ENCODE peak calls at places on chromosomes 16 and 17, in nine cellular contexts. One of them, this sample, is unnamed. For H3K4me1, the result is how much of the 10 kb centered on the place peaks cover.

GRCh38 chr17:28982191-28982793 is 23.5 kb downstream of the SEZ6 start:
- DNase-seq in stomach: no peak
- DNase-seq in adrenal gland: peak
- DNase-seq in transverse colon: peak
- DNase-seq in right lobe of liver: no peak
- DNase-seq in tibial nerve: peak
- DNase-seq in A549: no peak
- DNase-seq in heart left ventricle: no peak
- DNase-seq in sigmoid colon: no peak
- DNase-seq in this sample: peak

GRCh38 chr17:36880506-36880905 is 56.8 kb upstream of the LHX1 start:
- DNase-seq in adrenal gland: no peak
- DNase-seq in tibial nerve: no peak
- DNase-seq in right lobe of liver: no peak
- DNase-seq in stomach: no peak
- DNase-seq in A549: no peak
- DNase-seq in heart left ventricle: no peak
- DNase-seq in sigmoid colon: no peak
- DNase-seq in transverse colon: no peak
- DNase-seq in this sample: no peak

GRCh38 chr17:72446525-72447250 is 325.9 kb downstream of the SOX9 start:
- DNase-seq in sigmoid colon: no peak
- DNase-seq in transverse colon: peak
- DNase-seq in A549: peak
- DNase-seq in heart left ventricle: no peak
- DNase-seq in right lobe of liver: no peak
- DNase-seq in tibial nerve: no peak
- DNase-seq in stomach: no peak
- DNase-seq in adrenal gland: no peak
- DNase-seq in this sample: no peak

GRCh38 chr17:72890711-72891110 is 201.8 kb downstream of the SLC39A11 start:
- DNase-seq in tibial nerve: no peak
- DNase-seq in sigmoid colon: no peak
- DNase-seq in right lobe of liver: no peak
- DNase-seq in heart left ventricle: no peak
- DNase-seq in A549: peak
- DNase-seq in transverse colon: no peak
- DNase-seq in stomach: no peak
- DNase-seq in adrenal gland: no peak
- DNase-seq in this sample: no peak

GRCh38 chr16:3401719-3402397 is 843 bp downstream of the ZNF174 start:
- DNase-seq in sigmoid colon: no peak
- DNase-seq in heart left ventricle: no peak
- DNase-seq in right lobe of liver: no peak
- DNase-seq in stomach: no peak
- DNase-seq in tibial nerve: no peak
- DNase-seq in transverse colon: no peak
- DNase-seq in A549: peak
- DNase-seq in adrenal gland: no peak
- DNase-seq in this sample: no peak

GRCh38 chr17:31490019-31490383 is 98.5 kb downstream of the RAB11FIP4 start:
- DNase-seq in right lobe of liver: no peak
- DNase-seq in adrenal gland: no peak
- DNase-seq in transverse colon: no peak
- DNase-seq in heart left ventricle: no peak
- DNase-seq in tibial nerve: no peak
- DNase-seq in A549: no peak
- DNase-seq in sigmoid colon: no peak
- DNase-seq in stomach: no peak
- DNase-seq in this sample: no peak

GRCh38 chr16:24609740-24610420 is 70.5 kb downstream of the RBBP6 start:
- DNase-seq in A549: no peak
- DNase-seq in stomach: peak
- DNase-seq in transverse colon: peak
- DNase-seq in heart left ventricle: peak
- DNase-seq in adrenal gland: peak
- DNase-seq in tibial nerve: peak
- DNase-seq in sigmoid colon: peak
- DNase-seq in right lobe of liver: no peak
- DNase-seq in this sample: peak

GRCh38 chr17:12472613-12473173 is 193.0 kb upstream of the MYOCD start:
- DNase-seq in sigmoid colon: peak
- DNase-seq in right lobe of liver: no peak
- DNase-seq in transverse colon: no peak
- DNase-seq in tibial nerve: no peak
- DNase-seq in adrenal gland: no peak
- DNase-seq in heart left ventricle: no peak
- DNase-seq in stomach: no peak
- DNase-seq in A549: no peak
- DNase-seq in this sample: no peak

GRCh38 chr17:4658478-4659305 is 17.2 kb upstream of the ALOX15 start:
- DNase-seq in transverse colon: no peak
- DNase-seq in right lobe of liver: no peak
- DNase-seq in A549: no peak
- DNase-seq in tibial nerve: no peak
- DNase-seq in heart left ventricle: no peak
- DNase-seq in adrenal gland: no peak
- DNase-seq in stomach: no peak
- DNase-seq in sigmoid colon: no peak
- DNase-seq in this sample: no peak

GRCh38 chr16:7615565-7615964 is 282.9 kb downstream of the RBFOX1 start:
- DNase-seq in right lobe of liver: no peak
- DNase-seq in sigmoid colon: no peak
- DNase-seq in stomach: no peak
- DNase-seq in tibial nerve: no peak
- DNase-seq in heart left ventricle: no peak
- DNase-seq in adrenal gland: peak
- DNase-seq in transverse colon: no peak
- DNase-seq in A549: no peak
- DNase-seq in this sample: no peak

GRCh38 chr17:60902399-60902798 is 224.7 kb downstream of the BCAS3 start:
- DNase-seq in transverse colon: no peak
- DNase-seq in A549: no peak
- DNase-seq in stomach: no peak
- DNase-seq in heart left ventricle: no peak
- DNase-seq in adrenal gland: no peak
- DNase-seq in sigmoid colon: no peak
- DNase-seq in tibial nerve: no peak
- DNase-seq in right lobe of liver: no peak
- DNase-seq in this sample: no peak

GRCh38 chr16:26791166-26791565 is 275.6 kb upstream of the C16orf82 start:
- DNase-seq in sigmoid colon: no peak
- DNase-seq in right lobe of liver: no peak
- DNase-seq in transverse colon: no peak
- DNase-seq in adrenal gland: no peak
- DNase-seq in A549: no peak
- DNase-seq in tibial nerve: no peak
- DNase-seq in stomach: no peak
- DNase-seq in heart left ventricle: no peak
- DNase-seq in this sample: no peak

GRCh38 chr17:48528153-48528912 is 2.5 kb downstream of the HOXB1 start:
- DNase-seq in right lobe of liver: no peak
- DNase-seq in stomach: no peak
- DNase-seq in sigmoid colon: no peak
- DNase-seq in transverse colon: no peak
- DNase-seq in adrenal gland: no peak
- DNase-seq in heart left ventricle: no peak
- DNase-seq in A549: no peak
- DNase-seq in tibial nerve: no peak
- DNase-seq in this sample: no peak

DNA sequence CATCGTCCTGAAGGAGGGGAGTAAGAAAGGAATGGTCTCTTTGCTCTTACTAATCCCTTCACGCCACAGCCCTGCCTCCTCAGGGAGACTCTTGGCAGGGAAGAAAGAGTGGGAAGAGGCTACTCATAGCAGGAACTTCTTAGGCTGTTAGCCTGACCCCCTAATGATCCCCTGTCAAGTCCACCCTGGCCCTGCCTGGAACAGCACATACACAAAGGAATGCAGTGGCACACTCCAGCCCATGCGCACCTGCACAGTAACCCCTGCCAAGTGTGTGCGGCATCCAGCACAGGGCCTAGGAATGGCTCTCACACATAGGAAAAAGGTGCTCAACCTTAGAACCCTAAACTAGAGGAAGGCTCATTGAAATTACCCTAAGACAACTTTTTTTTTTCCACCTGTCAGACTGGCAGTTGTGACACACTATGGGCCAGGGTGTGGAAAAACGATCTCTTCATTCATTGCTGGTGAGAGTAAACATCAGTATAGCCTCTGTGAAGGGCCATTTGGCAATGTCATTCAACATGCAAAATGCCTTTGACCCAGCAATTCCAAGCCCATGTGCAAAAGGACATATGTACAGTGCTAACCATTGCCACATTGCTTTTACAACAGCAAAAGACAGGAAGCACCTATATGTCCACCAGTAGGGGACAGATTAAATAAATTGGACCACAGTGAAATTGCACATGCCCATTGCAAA is 50.1 kb downstream of the PIMREG start:
- DNase-seq in A549: no peak
- DNase-seq in heart left ventricle: no peak
- DNase-seq in sigmoid colon: peak
- DNase-seq in right lobe of liver: no peak
- DNase-seq in stomach: no peak
- DNase-seq in tibial nerve: no peak
- DNase-seq in adrenal gland: no peak
- DNase-seq in transverse colon: peak
- DNase-seq in this sample: no peak
- H3K4me1 ChIP-seq in A549: under half
- H3K4me1 ChIP-seq in heart left ventricle: under half
- H3K4me1 ChIP-seq in sigmoid colon: under half
- H3K4me1 ChIP-seq in right lobe of liver: under half
- H3K4me1 ChIP-seq in stomach: under half
- H3K4me1 ChIP-seq in tibial nerve: under half
- H3K4me1 ChIP-seq in adrenal gland: under half
- H3K4me1 ChIP-seq in transverse colon: under half
- H3K4me1 ChIP-seq in this sample: under half

GRCh38 chr17:57130708-57131461 is 45.8 kb downstream of the AKAP1 start:
- DNase-seq in tibial nerve: peak
- DNase-seq in heart left ventricle: peak
- DNase-seq in transverse colon: peak
- DNase-seq in A549: peak
- DNase-seq in right lobe of liver: peak
- DNase-seq in stomach: peak
- DNase-seq in adrenal gland: peak
- DNase-seq in sigmoid colon: peak
- DNase-seq in this sample: peak
- H3K4me3 ChIP-seq in tibial nerve: no peak
- H3K4me3 ChIP-seq in heart left ventricle: no peak
- H3K4me3 ChIP-seq in transverse colon: no peak
- H3K4me3 ChIP-seq in A549: peak
- H3K4me3 ChIP-seq in right lobe of liver: no peak
- H3K4me3 ChIP-seq in stomach: no peak
- H3K4me3 ChIP-seq in adrenal gland: peak
- H3K4me3 ChIP-seq in sigmoid colon: peak
- H3K4me3 ChIP-seq in this sample: peak

DNA sequence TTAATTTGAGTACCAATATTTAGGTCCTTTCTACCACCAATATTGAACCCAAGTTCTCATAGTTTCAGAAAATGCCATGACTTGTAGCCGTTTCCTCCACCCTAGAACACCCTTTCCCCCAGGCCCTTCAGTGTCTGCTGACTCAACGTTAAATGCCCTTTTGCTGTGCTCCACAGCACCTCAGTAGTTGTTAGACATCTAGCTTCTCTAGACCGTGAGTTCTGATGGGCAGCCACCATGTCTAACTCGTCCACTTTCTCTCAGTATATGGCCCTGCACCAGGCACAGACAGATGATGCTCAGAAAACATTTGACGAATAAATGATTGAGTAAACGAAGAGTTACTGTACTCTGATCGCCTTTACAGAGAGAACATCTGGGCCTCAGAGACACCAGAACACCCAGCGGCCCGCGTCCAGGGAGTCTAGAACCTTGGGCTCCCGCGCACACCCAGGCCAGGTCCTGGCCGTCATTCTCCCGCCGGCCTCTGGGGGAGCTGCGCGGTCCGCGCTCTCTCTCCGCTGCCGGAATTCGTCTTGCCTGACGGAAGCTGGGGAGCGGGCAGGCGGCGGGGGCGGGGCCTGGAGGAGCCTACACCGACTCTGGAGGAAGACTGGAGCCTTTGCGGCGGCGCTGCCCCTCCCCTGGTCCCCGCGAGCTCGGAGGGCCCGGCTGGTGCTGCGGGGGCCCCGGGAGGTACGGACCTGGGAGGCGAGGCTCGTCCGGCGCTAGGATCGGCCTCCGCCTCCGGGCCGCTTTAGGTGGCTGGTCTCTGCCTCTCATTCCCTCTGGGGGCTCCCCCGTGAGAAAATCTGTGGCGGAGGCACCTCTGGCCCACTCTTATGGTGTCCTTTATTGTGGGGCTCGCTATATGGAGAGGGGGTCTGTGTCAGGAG is at the start of gene NKIRAS2:
- DNase-seq in heart left ventricle: peak
- DNase-seq in right lobe of liver: peak
- DNase-seq in A549: peak
- DNase-seq in adrenal gland: peak
- DNase-seq in transverse colon: peak
- DNase-seq in stomach: peak
- DNase-seq in tibial nerve: peak
- DNase-seq in sigmoid colon: peak
- DNase-seq in this sample: peak
- TF ChIP-seq POLR2A in heart left ventricle: peak
- TF ChIP-seq POLR2A in right lobe of liver: peak
- TF ChIP-seq POLR2A in A549: peak
- TF ChIP-seq POLR2A in adrenal gland: peak
- TF ChIP-seq POLR2A in transverse colon: peak
- TF ChIP-seq POLR2A in stomach: no peak
- TF ChIP-seq POLR2A in tibial nerve: peak
- TF ChIP-seq POLR2A in sigmoid colon: no peak
- TF ChIP-seq POLR2A in this sample: peak

GRCh38 chr16:85352221-85352620 is 239.9 kb upstream of the CIBAR2 start:
- DNase-seq in transverse colon: no peak
- DNase-seq in sigmoid colon: no peak
- DNase-seq in A549: no peak
- DNase-seq in heart left ventricle: no peak
- DNase-seq in stomach: no peak
- DNase-seq in tibial nerve: no peak
- DNase-seq in adrenal gland: no peak
- DNase-seq in right lobe of liver: no peak
- DNase-seq in this sample: no peak

GRCh38 chr16:85354623-85355514 is 242.6 kb upstream of the CIBAR2 start:
- DNase-seq in heart left ventricle: no peak
- DNase-seq in sigmoid colon: no peak
- DNase-seq in tibial nerve: no peak
- DNase-seq in A549: no peak
- DNase-seq in right lobe of liver: peak
- DNase-seq in stomach: no peak
- DNase-seq in adrenal gland: peak
- DNase-seq in transverse colon: no peak
- DNase-seq in this sample: no peak

GRCh38 chr16:85350973-85351372 is 238.7 kb upstream of the CIBAR2 start:
- DNase-seq in right lobe of liver: peak
- DNase-seq in adrenal gland: peak
- DNase-seq in heart left ventricle: peak
- DNase-seq in sigmoid colon: peak
- DNase-seq in tibial nerve: peak
- DNase-seq in stomach: peak
- DNase-seq in transverse colon: peak
- DNase-seq in A549: peak
- DNase-seq in this sample: peak

GRCh38 chr16:85353839-85354622 is 241.8 kb upstream of the CIBAR2 start:
- DNase-seq in adrenal gland: no peak
- DNase-seq in sigmoid colon: no peak
- DNase-seq in A549: no peak
- DNase-seq in right lobe of liver: no peak
- DNase-seq in heart left ventricle: no peak
- DNase-seq in stomach: peak
- DNase-seq in transverse colon: peak
- DNase-seq in tibial nerve: no peak
- DNase-seq in this sample: peak

GRCh38 chr16:85353013-85353412 is 240.7 kb upstream of the CIBAR2 start:
- DNase-seq in A549: no peak
- DNase-seq in sigmoid colon: no peak
- DNase-seq in stomach: no peak
- DNase-seq in right lobe of liver: no peak
- DNase-seq in tibial nerve: no peak
- DNase-seq in heart left ventricle: no peak
- DNase-seq in transverse colon: no peak
- DNase-seq in adrenal gland: no peak
- DNase-seq in this sample: no peak
- H3K4me1 ChIP-seq in A549: under half
- H3K4me1 ChIP-seq in sigmoid colon: half or more
- H3K4me1 ChIP-seq in stomach: half or more
- H3K4me1 ChIP-seq in right lobe of liver: under half
- H3K4me1 ChIP-seq in tibial nerve: under half
- H3K4me1 ChIP-seq in heart left ventricle: under half
- H3K4me1 ChIP-seq in transverse colon: under half
- H3K4me1 ChIP-seq in adrenal gland: under half
- H3K4me1 ChIP-seq in this sample: under half